ENCODE peak calls at places on chromosomes 16 and 17, in eight cellular contexts. F, J, A, B, N, T, P and S are unnamed samples.

GRCh38 chr17:77824102-77824779 is 134.3 kb upstream of the TNRC6C start:
- DNase-seq in A (no peak), B (no peak), F (no peak), P (no peak), T (no peak), J (no peak), N (no peak), S (no peak)

GRCh38 chr17:18966831-18967624 is 15.1 kb downstream of the SLC5A10 start:
- DNase-seq in J (no peak), N (no peak), F (no peak), B (peak), P (no peak), T (peak), A (no peak), S (no peak)

GRCh38 chr16:6081320-6081976 is 983.9 kb upstream of the EEF2KMT start:
- DNase-seq in J (no peak), N (peak), A (no peak), B (peak), T (no peak), F (no peak), P (peak), S (no peak)

GRCh38 chr16:75820672-75821071 is 94.4 kb upstream of the CPHXL start:
- DNase-seq in P (no peak), T (no peak), J (no peak), A (no peak), F (no peak), B (no peak), N (no peak), S (no peak)

GRCh38 chr17:68794636-68795503 is 160.3 kb downstream of the ABCA8 start:
- DNase-seq in T (peak), P (peak), F (peak), J (peak), N (no peak), A (no peak), B (no peak), S (no peak)

GRCh38 chr16:49698931-49699715 is 156.8 kb downstream of the ZNF423 start:
- DNase-seq in P (peak), J (no peak), N (peak), A (no peak), F (peak), T (no peak), B (no peak), S (no peak)

GRCh38 chr17:40436631-40437030 is 6.6 kb upstream of the IGFBP4 start:
- DNase-seq in F (no peak), T (no peak), B (no peak), A (no peak), P (no peak), J (no peak), N (no peak), S (no peak)

GRCh38 chr16:82138478-82139285 is 31.3 kb downstream of the MPHOSPH6 start:
- DNase-seq in T (no peak), A (no peak), N (no peak), F (no peak), B (no peak), P (no peak), J (no peak), S (no peak)

GRCh38 chr16:27243725-27244362 is 24.7 kb downstream of the NSMCE1 start:
- DNase-seq in T (no peak), P (no peak), J (no peak), N (no peak), B (no peak), F (no peak), A (no peak), S (no peak)

GRCh38 chr16:66619534-66620418 is 15.3 kb downstream of the CMTM3 start:
- DNase-seq in F (no peak), N (no peak), T (peak), B (no peak), P (no peak), A (no peak), J (peak), S (no peak)

GRCh38 chr16:88961031-88961430 is 16.0 kb downstream of the CBFA2T3 start:
- DNase-seq in T (no peak), F (no peak), J (no peak), A (no peak), N (no peak), B (no peak), P (no peak), S (no peak)

GRCh38 chr17:16889088-16889465 is 82.8 kb downstream of the TNFRSF13B start:
- DNase-seq in J (no peak), F (no peak), A (no peak), N (no peak), B (no peak), T (no peak), P (no peak), S (no peak)

GRCh38 chr16:2231016-2231931 is 5.0 kb upstream of the DNASE1L2 start:
- DNase-seq in A (no peak), N (no peak), B (no peak), J (no peak), T (peak), F (no peak), P (no peak), S (no peak)

GRCh38 chr17:27635275-27635823 is 4.4 kb downstream of the LGALS9 start:
- DNase-seq in P (no peak), N (no peak), A (no peak), J (peak), T (no peak), F (no peak), B (no peak), S (no peak)

GRCh38 chr17:60592750-60593149 is 7.2 kb upstream of the PPM1D start:
- DNase-seq in J (no peak), A (no peak), P (no peak), T (no peak), B (no peak), N (no peak), F (no peak), S (no peak)

GRCh38 chr17:29049541-29050150 is 6.7 kb downstream of the PIPOX start:
- DNase-seq in A (no peak), T (no peak), F (no peak), P (no peak), B (no peak), J (no peak), N (no peak), S (no peak)

GRCh38 chr17:73492125-73492801 is 152.0 kb downstream of the SDK2 start:
- DNase-seq in J (no peak), B (no peak), N (no peak), P (no peak), A (no peak), T (no peak), F (no peak), S (no peak)

GRCh38 chr16:84545114-84545737 is 40.8 kb upstream of the MEAK7 start:
- DNase-seq in B (no peak), F (peak), T (no peak), P (no peak), A (no peak), J (no peak), N (no peak), S (no peak)

GRCh38 chr17:82014432-82014831 is 8.2 kb downstream of the CENPX start:
- DNase-seq in P (no peak), B (no peak), T (no peak), F (no peak), N (no peak), J (no peak), A (no peak), S (no peak)

GRCh38 chr17:7435676-7436555 is 681 bp downstream of the TMEM102 start:
- DNase-seq in A (peak), J (peak), B (peak), P (peak), N (peak), T (no peak), F (peak), S (no peak)

GRCh38 chr16:72785886-72786285 is 262.0 kb downstream of the ZFHX3 start:
- DNase-seq in T (no peak), N (no peak), J (no peak), P (no peak), A (no peak), B (no peak), F (no peak), S (no peak)

GRCh38 chr17:65400701-65401100 is 160.7 kb downstream of the AXIN2 start:
- DNase-seq in N (no peak), P (no peak), A (no peak), B (no peak), J (no peak), T (no peak), F (no peak), S (no peak)

GRCh38 chr17:48568499-48569259 is 9.5 kb downstream of the HOXB4 start:
- DNase-seq in J (no peak), B (no peak), A (no peak), T (no peak), P (no peak), F (no peak), N (no peak), S (no peak)

GRCh38 chr17:75587718-75588545 is at the start of gene MYO15B:
- DNase-seq in P (peak), F (peak), B (peak), T (no peak), J (peak), A (peak), N (peak), S (no peak)

GRCh38 chr16:74626741-74627416 is 20.0 kb upstream of the GLG1 start:
- DNase-seq in T (no peak), F (no peak), N (no peak), J (peak), A (no peak), P (no peak), B (no peak), S (no peak)

GRCh38 chr17:48244814-48245213 is 137.2 kb downstream of the SNX11 start:
- DNase-seq in N (no peak), A (no peak), F (no peak), T (peak), B (no peak), P (no peak), J (no peak), S (no peak)

GRCh38 chr17:59666235-59666634 is 41.0 kb downstream of the PTRH2 start:
- DNase-seq in P (peak), N (no peak), F (no peak), T (peak), A (no peak), B (no peak), J (no peak), S (no peak)

GRCh38 chr17:31391496-31391949 is at the start of gene RAB11FIP4:
- DNase-seq in A (no peak), T (no peak), J (peak), B (peak), F (no peak), N (peak), P (peak), S (no peak)

GRCh38 chr17:27751166-27751565 is 49.2 kb downstream of the NOS2 start:
- DNase-seq in N (no peak), T (no peak), F (no peak), B (no peak), J (no peak), P (no peak), A (no peak), S (no peak)

GRCh38 chr16:5349661-5350060 is 252.1 kb upstream of the EEF2KMT start:
- DNase-seq in J (no peak), T (no peak), B (no peak), F (no peak), A (no peak), P (no peak), N (no peak), S (no peak)

GRCh38 chr17:77796201-77796860 is 162.2 kb upstream of the TNRC6C start:
- DNase-seq in B (no peak), P (no peak), A (no peak), T (no peak), F (no peak), J (no peak), N (no peak), S (no peak)

GRCh38 chr16:11354733-11355574 is 9.7 kb downstream of the RMI2 start:
- DNase-seq in T (peak), A (peak), B (no peak), N (no peak), F (no peak), P (no peak), J (peak), S (no peak)

GRCh38 chr16:73053038-73053378 is 5.1 kb upstream of the ZFHX3 start:
- DNase-seq in N (no peak), T (no peak), A (no peak), P (no peak), J (no peak), F (no peak), B (no peak), S (no peak)

GRCh38 chr17:78781339-78782304 is at the start of gene CYTH1:
- DNase-seq in B (peak), J (peak), P (peak), T (no peak), F (peak), A (no peak), N (peak), S (no peak)

GRCh38 chr16:85750021-85750826 is 672 bp downstream of the C16orf74 start:
- DNase-seq in F (no peak), T (peak), J (peak), B (no peak), N (peak), P (peak), A (no peak), S (no peak)

GRCh38 chr16:79826732-79827514 is 226.4 kb upstream of the MAF start:
- DNase-seq in J (no peak), B (no peak), A (no peak), T (no peak), F (no peak), P (no peak), N (no peak), S (no peak)

GRCh38 chr16:62891-63290 is 9.3 kb downstream of the SNRNP25 start:
- DNase-seq in T (no peak), A (no peak), J (no peak), P (no peak), N (no peak), F (no peak), B (no peak), S (no peak)

GRCh38 chr16:78505544-78506371 is 406.3 kb downstream of the WWOX start:
- DNase-seq in F (peak), P (no peak), A (no peak), J (no peak), N (no peak), T (no peak), B (no peak), S (peak)

GRCh38 chr16:13767215-13767614 is 152.7 kb upstream of the ERCC4 start:
- DNase-seq in A (no peak), T (no peak), F (no peak), N (no peak), B (no peak), P (no peak), J (no peak), S (no peak)